ENCODE peak calls at places on chromosomes 12 and 14, in six cellular contexts. One of them, this sample, is unnamed. For H3K36me3, the result is how much of the 10 kb centered on the place peaks cover.

GRCh38 chr12:66664076-66664475 is 14.8 kb downstream of the GRIP1 start:
- DNase-seq in fibroblast of lung: no peak
- DNase-seq in PC-3: peak
- DNase-seq in brain microvascular endothelial cell: no peak
- DNase-seq in aorta: no peak
- DNase-seq in gastrocnemius medialis: no peak
- DNase-seq in this sample: no peak

GRCh38 chr12:5586201-5586600 is 154.3 kb downstream of the NTF3 start:
- DNase-seq in fibroblast of lung: peak
- DNase-seq in PC-3: peak
- DNase-seq in brain microvascular endothelial cell: peak
- DNase-seq in aorta: no peak
- DNase-seq in gastrocnemius medialis: no peak
- DNase-seq in this sample: no peak

GRCh38 chr12:27946396-27946795 is 26.1 kb downstream of the PTHLH start:
- DNase-seq in fibroblast of lung: peak
- DNase-seq in PC-3: no peak
- DNase-seq in brain microvascular endothelial cell: no peak
- DNase-seq in aorta: no peak
- DNase-seq in gastrocnemius medialis: no peak
- DNase-seq in this sample: no peak

GRCh38 chr14:50452979-50453705 is 56.5 kb upstream of the CDKL1 start:
- DNase-seq in fibroblast of lung: peak
- DNase-seq in PC-3: peak
- DNase-seq in brain microvascular endothelial cell: peak
- DNase-seq in aorta: no peak
- DNase-seq in gastrocnemius medialis: no peak
- DNase-seq in this sample: no peak

GRCh38 chr12:47408171-47408871 is 297.5 kb downstream of the RPAP3 start:
- DNase-seq in fibroblast of lung: no peak
- DNase-seq in PC-3: peak
- DNase-seq in brain microvascular endothelial cell: no peak
- DNase-seq in aorta: no peak
- DNase-seq in gastrocnemius medialis: no peak
- DNase-seq in this sample: no peak

GRCh38 chr14:75577724-75578098 is 709 bp upstream of the FLVCR2 start:
- DNase-seq in fibroblast of lung: peak
- DNase-seq in PC-3: peak
- DNase-seq in brain microvascular endothelial cell: peak
- DNase-seq in aorta: peak
- DNase-seq in gastrocnemius medialis: peak
- DNase-seq in this sample: peak

GRCh38 chr14:89469210-89470198 is 52.5 kb upstream of the FOXN3 start:
- DNase-seq in fibroblast of lung: peak
- DNase-seq in PC-3: no peak
- DNase-seq in brain microvascular endothelial cell: no peak
- DNase-seq in aorta: no peak
- DNase-seq in gastrocnemius medialis: no peak
- DNase-seq in this sample: peak

GRCh38 chr12:30827406-30828055 is 72.8 kb upstream of the CAPRIN2 start:
- DNase-seq in fibroblast of lung: no peak
- DNase-seq in PC-3: no peak
- DNase-seq in brain microvascular endothelial cell: no peak
- DNase-seq in aorta: no peak
- DNase-seq in gastrocnemius medialis: no peak
- DNase-seq in this sample: no peak

GRCh38 chr14:100072783-100073346 is 7.6 kb downstream of the EVL start:
- DNase-seq in fibroblast of lung: no peak
- DNase-seq in PC-3: peak
- DNase-seq in brain microvascular endothelial cell: no peak
- DNase-seq in aorta: no peak
- DNase-seq in gastrocnemius medialis: no peak
- DNase-seq in this sample: no peak

GRCh38 chr14:47438650-47439140 is 236.7 kb downstream of the MDGA2 start:
- DNase-seq in fibroblast of lung: peak
- DNase-seq in PC-3: peak
- DNase-seq in brain microvascular endothelial cell: peak
- DNase-seq in aorta: no peak
- DNase-seq in gastrocnemius medialis: no peak
- DNase-seq in this sample: no peak

DNA sequence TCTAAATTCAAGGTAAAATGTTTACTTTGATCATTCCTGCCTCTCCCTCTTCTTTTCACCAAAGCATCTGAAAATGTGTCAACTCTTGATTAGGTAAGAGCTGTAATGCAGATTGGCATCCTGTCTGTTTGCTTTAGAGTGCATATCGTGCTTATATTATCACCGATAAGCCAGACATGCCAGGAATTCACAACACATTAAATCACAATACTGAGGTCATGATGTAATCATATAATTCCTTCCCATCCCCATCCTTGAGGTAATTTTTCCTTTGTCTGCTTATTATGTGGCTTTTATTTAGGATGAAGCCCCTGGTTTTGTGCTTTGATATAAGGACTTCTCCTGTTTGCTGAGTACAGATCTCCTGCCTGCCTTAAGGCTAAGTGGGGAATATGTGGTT is 10.2 kb downstream of the DDX47 start:
- DNase-seq in fibroblast of lung: peak
- DNase-seq in PC-3: peak
- DNase-seq in brain microvascular endothelial cell: peak
- DNase-seq in aorta: no peak
- DNase-seq in gastrocnemius medialis: no peak
- DNase-seq in this sample: no peak
- H3K36me3 ChIP-seq in fibroblast of lung: under half
- H3K36me3 ChIP-seq in PC-3: half or more
- H3K36me3 ChIP-seq in brain microvascular endothelial cell: half or more
- H3K36me3 ChIP-seq in aorta: under half
- H3K36me3 ChIP-seq in gastrocnemius medialis: half or more
- H3K36me3 ChIP-seq in this sample: half or more

GRCh38 chr14:105061428-105062047 is 3.7 kb downstream of the GPR132 start:
- DNase-seq in fibroblast of lung: no peak
- DNase-seq in PC-3: no peak
- DNase-seq in brain microvascular endothelial cell: no peak
- DNase-seq in aorta: peak
- DNase-seq in gastrocnemius medialis: no peak
- DNase-seq in this sample: peak
- H3K4me3 ChIP-seq in fibroblast of lung: no peak
- H3K4me3 ChIP-seq in PC-3: no peak
- H3K4me3 ChIP-seq in brain microvascular endothelial cell: no peak
- H3K4me3 ChIP-seq in aorta: no peak
- H3K4me3 ChIP-seq in gastrocnemius medialis: peak
- H3K4me3 ChIP-seq in this sample: no peak

GRCh38 chr12:23555808-23556207 is 393.7 kb downstream of the SOX5 start:
- DNase-seq in fibroblast of lung: no peak
- DNase-seq in PC-3: no peak
- DNase-seq in brain microvascular endothelial cell: no peak
- DNase-seq in aorta: no peak
- DNase-seq in gastrocnemius medialis: no peak
- DNase-seq in this sample: no peak
- H3K27ac ChIP-seq in fibroblast of lung: no peak
- H3K27ac ChIP-seq in PC-3: no peak
- H3K27ac ChIP-seq in brain microvascular endothelial cell: no peak
- H3K27ac ChIP-seq in aorta: no peak
- H3K27ac ChIP-seq in gastrocnemius medialis: no peak
- H3K27ac ChIP-seq in this sample: no peak

GRCh38 chr12:79033788-79034187 is 169.2 kb downstream of the SYT1 start:
- DNase-seq in fibroblast of lung: no peak
- DNase-seq in PC-3: no peak
- DNase-seq in brain microvascular endothelial cell: no peak
- DNase-seq in aorta: no peak
- DNase-seq in gastrocnemius medialis: no peak
- DNase-seq in this sample: no peak
- H3K36me3 ChIP-seq in fibroblast of lung: under half
- H3K36me3 ChIP-seq in PC-3: under half
- H3K36me3 ChIP-seq in brain microvascular endothelial cell: under half
- H3K36me3 ChIP-seq in aorta: under half
- H3K36me3 ChIP-seq in gastrocnemius medialis: under half
- H3K36me3 ChIP-seq in this sample: under half

GRCh38 chr12:94401326-94401725 is 58.3 kb downstream of the CEP83 start:
- DNase-seq in fibroblast of lung: no peak
- DNase-seq in PC-3: no peak
- DNase-seq in brain microvascular endothelial cell: no peak
- DNase-seq in aorta: no peak
- DNase-seq in gastrocnemius medialis: no peak
- DNase-seq in this sample: no peak

GRCh38 chr12:94405378-94406116 is 54.1 kb downstream of the CEP83 start:
- DNase-seq in fibroblast of lung: no peak
- DNase-seq in PC-3: no peak
- DNase-seq in brain microvascular endothelial cell: no peak
- DNase-seq in aorta: no peak
- DNase-seq in gastrocnemius medialis: no peak
- DNase-seq in this sample: no peak

GRCh38 chr12:94404854-94405253 is 54.8 kb downstream of the CEP83 start:
- DNase-seq in fibroblast of lung: no peak
- DNase-seq in PC-3: no peak
- DNase-seq in brain microvascular endothelial cell: no peak
- DNase-seq in aorta: no peak
- DNase-seq in gastrocnemius medialis: no peak
- DNase-seq in this sample: no peak
- H3K4me3 ChIP-seq in fibroblast of lung: no peak
- H3K4me3 ChIP-seq in PC-3: no peak
- H3K4me3 ChIP-seq in brain microvascular endothelial cell: no peak
- H3K4me3 ChIP-seq in aorta: no peak
- H3K4me3 ChIP-seq in gastrocnemius medialis: no peak
- H3K4me3 ChIP-seq in this sample: no peak

DNA sequence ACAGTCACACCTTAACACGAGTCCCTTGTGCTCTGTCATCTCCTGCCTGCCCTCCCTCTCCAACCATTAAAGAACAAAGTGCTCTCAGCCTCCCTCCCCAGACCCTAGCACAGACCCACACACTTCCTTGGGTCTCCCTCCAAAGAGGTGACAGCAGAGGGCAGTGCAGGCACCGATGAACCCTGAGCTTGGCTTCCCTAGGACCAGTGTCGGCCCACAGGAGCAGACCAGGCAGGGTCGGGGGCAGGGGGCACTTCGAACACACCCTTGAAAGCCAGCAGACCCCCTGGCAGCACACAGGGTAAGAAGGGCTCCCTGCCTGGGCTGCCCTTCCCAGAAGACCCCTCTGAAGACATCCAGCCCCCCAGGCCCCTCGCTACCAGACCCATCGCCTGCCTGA is 7.0 kb downstream of the CDK2AP1 start:
- DNase-seq in fibroblast of lung: no peak
- DNase-seq in PC-3: no peak
- DNase-seq in brain microvascular endothelial cell: no peak
- DNase-seq in aorta: no peak
- DNase-seq in gastrocnemius medialis: no peak
- DNase-seq in this sample: no peak
- H3K27ac ChIP-seq in fibroblast of lung: no peak
- H3K27ac ChIP-seq in PC-3: no peak
- H3K27ac ChIP-seq in brain microvascular endothelial cell: no peak
- H3K27ac ChIP-seq in aorta: no peak
- H3K27ac ChIP-seq in gastrocnemius medialis: no peak
- H3K27ac ChIP-seq in this sample: no peak

This sample was measured in tibial artery.